ENCODE peak calls at places on chromosomes 11 and 22, in nine cellular contexts. M is nephron progenitor cell; E is activated CD8-positive, alpha-beta memory T cell treated with anti-CD3 and anti-CD28 coated beads for 1 hour; B is naive thymus-derived CD4-positive, alpha-beta T cell; K is ureter; R is activated CD4-positive, alpha-beta T cell treated with anti-CD3 and anti-CD28 coated beads, Interleukin-2, amount 50 U/mL, for 1 hour; D is ovary; C is Right ventricle myocardium superior; T is AG09309. N is an unnamed sample.

GRCh38 chr11:70549796-70550195 is 151.5 kb downstream of the CTTN start:
- DNase-seq in K (no peak), M (no peak), D (no peak), B (no peak), T (no peak), R (no peak), C (peak), E (no peak), N (no peak)

GRCh38 chr11:12280199-12280837 is 97.1 kb upstream of the PARVA start:
- DNase-seq in K (peak), T (no peak), R (no peak), B (no peak), E (no peak), D (no peak), M (no peak), C (no peak), N (no peak)

GRCh38 chr22:32309585-32310251 is 47.9 kb upstream of the RFPL3 start:
- DNase-seq in C (no peak), T (no peak), B (no peak), E (no peak), D (no peak), K (no peak), M (peak), R (no peak), N (no peak)

GRCh38 chr11:120268686-120269085 is 28.7 kb downstream of the POU2F3 start:
- DNase-seq in K (no peak), M (no peak), B (no peak), D (no peak), R (no peak), E (no peak), T (no peak), C (no peak), N (no peak)

GRCh38 chr22:38016182-38017078 is 32.1 kb upstream of the SOX10 start:
- DNase-seq in M (no peak), R (no peak), T (no peak), D (peak), E (no peak), K (peak), C (peak), B (no peak), N (peak)

GRCh38 chr11:925496-926301 is at the start of gene AP2A2:
- DNase-seq in R (peak), D (peak), E (peak), B (peak), K (peak), M (peak), C (peak), T (peak), N (peak)

GRCh38 chr11:78832226-78832947 is 257.7 kb upstream of the NARS2 start:
- DNase-seq in R (no peak), K (no peak), E (no peak), M (no peak), T (no peak), D (no peak), B (no peak), C (no peak), N (no peak)

GRCh38 chr11:112279901-112280267 is 19.2 kb upstream of the PLET1 start:
- DNase-seq in K (peak), E (peak), R (peak), B (peak), C (peak), M (peak), T (no peak), D (peak), N (peak)

GRCh38 chr11:24885580-24886173 is 388.8 kb downstream of the LUZP2 start:
- DNase-seq in D (no peak), R (no peak), B (no peak), K (no peak), E (no peak), M (no peak), T (no peak), C (no peak), N (no peak)

GRCh38 chr11:129611661-129612566 is 203.7 kb upstream of the TMEM45B start:
- DNase-seq in C (no peak), R (no peak), B (no peak), E (no peak), M (no peak), K (no peak), T (no peak), D (no peak), N (no peak)

GRCh38 chr22:24418786-24419479 is 8.5 kb upstream of the ADORA2A start:
- DNase-seq in E (no peak), M (no peak), R (no peak), D (no peak), C (peak), B (no peak), K (no peak), T (no peak), N (no peak)

GRCh38 chr11:33909552-33909951 is 17.7 kb upstream of the LMO2 start:
- DNase-seq in M (no peak), D (no peak), T (no peak), C (no peak), E (no peak), B (no peak), K (no peak), R (no peak), N (no peak)

GRCh38 chr11:66195867-66196266 is 72.6 kb upstream of the RAB1B start:
- DNase-seq in E (no peak), K (no peak), C (no peak), D (no peak), R (no peak), M (no peak), B (no peak), T (no peak), N (no peak)

GRCh38 chr22:48931452-48931851 is 896.2 kb downstream of the BRD1 start:
- DNase-seq in T (no peak), M (no peak), C (no peak), B (no peak), D (no peak), R (no peak), K (no peak), E (no peak), N (no peak)

GRCh38 chr11:15843309-15843857 is 513.0 kb downstream of the SOX6 start:
- DNase-seq in R (no peak), T (no peak), C (no peak), B (no peak), K (no peak), E (no peak), D (no peak), M (no peak), N (peak)

GRCh38 chr11:73239571-73240189 is 21.6 kb downstream of the P2RY2 start:
- DNase-seq in R (no peak), K (no peak), B (no peak), D (no peak), M (no peak), E (no peak), T (no peak), C (no peak), N (no peak)

GRCh38 chr11:130476200-130476921 is 27.9 kb downstream of the ADAMTS15 start:
- DNase-seq in K (no peak), E (no peak), B (no peak), C (no peak), T (no peak), M (no peak), D (no peak), R (no peak), N (no peak)

GRCh38 chr11:13963169-13963948 is 836 bp downstream of the SPON1 start:
- DNase-seq in E (no peak), R (peak), T (no peak), K (peak), B (no peak), M (peak), C (peak), D (peak), N (no peak)

GRCh38 chr22:44381761-44382454 is 69.2 kb upstream of the SHISAL1 start:
- DNase-seq in D (no peak), T (no peak), M (peak), R (no peak), B (no peak), K (no peak), C (peak), E (no peak), N (no peak)

GRCh38 chr11:12540075-12540685 is 134.0 kb upstream of the TEAD1 start:
- DNase-seq in R (no peak), T (no peak), E (no peak), D (no peak), M (no peak), C (no peak), B (no peak), K (no peak), N (no peak)